ENCODE peak calls at places on chromosomes 4 and X, in four cellular contexts. P, N, L and Z are unnamed samples.

GRCh38 chr4:149676076-149676475 is 139.6 kb downstream of the IQCM start:
- DNase-seq in N (no peak), L (no peak), P (no peak), Z (no peak)

GRCh38 chr4:110091426-110091825 is 107.0 kb downstream of the ELOVL6 start:
- DNase-seq in L (peak), N (no peak), P (no peak), Z (no peak)

GRCh38 chr4:102219143-102219542 is 126.1 kb downstream of the SLC39A8 start:
- DNase-seq in L (no peak), N (no peak), P (no peak), Z (no peak)

GRCh38 chrX:151698485-151698884 is 3.2 kb downstream of the PRRG3 start:
- DNase-seq in L (no peak), P (no peak), N (no peak), Z (no peak)

GRCh38 chr4:184274288-184274951 is 56.7 kb upstream of the ENPP6 start:
- DNase-seq in L (no peak), P (no peak), N (no peak), Z (no peak)

GRCh38 chr4:54902261-54902660 is 223.1 kb downstream of the KDR start:
- DNase-seq in P (no peak), N (no peak), L (peak), Z (no peak)

GRCh38 chr4:109729155-109729562 is 711 bp downstream of the PLA2G12A start:
- DNase-seq in N (peak), L (no peak), P (no peak), Z (no peak)

GRCh38 chrX:77431227-77431626 is 16.0 kb upstream of the FGF16 start:
- DNase-seq in P (peak), N (no peak), L (no peak), Z (no peak)

GRCh38 chr4:137408527-137409177 is 123.6 kb downstream of the PCDH18 start:
- DNase-seq in N (no peak), P (no peak), L (peak), Z (no peak)

GRCh38 chr4:41625531-41625930 is 87.6 kb downstream of the LIMCH1 start:
- DNase-seq in N (no peak), L (no peak), P (no peak), Z (no peak)

GRCh38 chrX:64885850-64886249 is 90.4 kb downstream of the ZC4H2 start:
- DNase-seq in P (no peak), N (no peak), L (peak), Z (no peak)

GRCh38 chrX:151680805-151681204 is 14.5 kb upstream of the PRRG3 start:
- DNase-seq in P (no peak), L (peak), N (peak), Z (peak)

GRCh38 chr4:140497776-140498636 is at the start of gene MGAT4D:
- DNase-seq in N (no peak), P (no peak), L (no peak), Z (peak)

GRCh38 chr4:118865091-118865708 is 23.5 kb upstream of the SYNPO2 start:
- DNase-seq in P (no peak), L (peak), N (peak), Z (peak)

GRCh38 chr4:139774759-139775487 is 109.3 kb downstream of the MGST2 start:
- DNase-seq in N (no peak), L (peak), P (no peak), Z (no peak)

GRCh38 chr4:106056914-106057313 is 161.6 kb downstream of the NPNT start:
- DNase-seq in P (no peak), N (no peak), L (no peak), Z (no peak)

GRCh38 chrX:130091976-130092522 is 18.2 kb downstream of the ELF4 start:
- DNase-seq in P (no peak), N (peak), L (no peak), Z (no peak)

GRCh38 chrX:130575831-130576404 is 174.1 kb downstream of the RBMX2 start:
- DNase-seq in N (peak), L (peak), P (no peak), Z (peak)

GRCh38 chrX:114580336-114580735 is 3.5 kb upstream of the HTR2C start:
- DNase-seq in N (no peak), L (peak), P (no peak), Z (no peak)

GRCh38 chr4:147794787-147795413 is 63.0 kb downstream of the ARHGAP10 start:
- DNase-seq in L (no peak), N (no peak), P (no peak), Z (no peak)

GRCh38 chr4:73406548-73406875 is 2.4 kb downstream of the ALB start:
- DNase-seq in L (no peak), P (no peak), N (no peak), Z (no peak)

GRCh38 chrX:41045960-41046567 is 39.2 kb upstream of the USP9X start:
- DNase-seq in P (no peak), L (no peak), N (no peak), Z (no peak)

GRCh38 chr4:94165256-94165655 is 42.4 kb upstream of the SMARCAD1 start:
- DNase-seq in L (no peak), N (no peak), P (no peak), Z (no peak)

GRCh38 chr4:10403633-10404445 is 53.4 kb downstream of the ZNF518B start:
- DNase-seq in P (no peak), N (peak), L (peak), Z (no peak)

GRCh38 chr4:140004580-140005314 is 149.2 kb downstream of the MAML3 start:
- DNase-seq in P (no peak), N (no peak), L (peak), Z (no peak)

GRCh38 chr4:76197001-76197743 is 16.5 kb downstream of the SCARB2 start:
- DNase-seq in P (no peak), L (no peak), N (no peak), Z (no peak)

GRCh38 chr4:174437324-174437723 is 85.0 kb downstream of the HPGD start:
- DNase-seq in L (peak), P (no peak), N (no peak), Z (no peak)

GRCh38 chrX:129650821-129651510 is 3.8 kb downstream of the APLN start:
- DNase-seq in N (no peak), P (peak), L (no peak), Z (no peak)

GRCh38 chrX:24099394-24099793 is 44.6 kb downstream of the EIF2S3 start:
- DNase-seq in N (no peak), L (no peak), P (no peak), Z (no peak)

GRCh38 chrX:46571423-46572294 is 1.9 kb upstream of the CHST7 start:
- DNase-seq in P (no peak), L (no peak), N (peak), Z (no peak)

GRCh38 chr4:126395661-126396060 is 1080.9 kb downstream of the FAT4 start:
- DNase-seq in N (no peak), P (no peak), L (no peak), Z (no peak)

GRCh38 chr4:37735578-37735977 is 49.4 kb upstream of the RELL1 start:
- DNase-seq in P (no peak), N (no peak), L (no peak), Z (no peak)

GRCh38 chrX:18676470-18676869 is 4.6 kb upstream of the RS1 start:
- DNase-seq in N (no peak), P (no peak), L (no peak), Z (no peak)

GRCh38 chr4:38935391-38936073 is 67.9 kb downstream of the FAM114A1 start:
- DNase-seq in N (no peak), L (no peak), P (no peak), Z (no peak)

GRCh38 chrX:140764401-140764919 is 54.9 kb downstream of the LINC00632 start:
- DNase-seq in L (peak), P (no peak), N (no peak), Z (peak)

GRCh38 chr4:4480685-4481393 is 61.0 kb downstream of the STX18 start:
- DNase-seq in L (no peak), P (no peak), N (no peak), Z (no peak)

GRCh38 chr4:879730-880079 is 52.4 kb downstream of the GAK start:
- DNase-seq in L (no peak), N (peak), P (no peak), Z (no peak)

GRCh38 chr4:40515398-40516293 is 114.0 kb downstream of the RBM47 start:
- DNase-seq in P (peak), L (peak), N (peak), Z (no peak)

GRCh38 chrX:119640621-119641020 is 34.4 kb upstream of the NKRF start:
- DNase-seq in N (no peak), L (no peak), P (no peak), Z (no peak)

GRCh38 chrX:134990475-134991473 is at the start of gene SMIM10:
- DNase-seq in L (no peak), P (peak), N (peak), Z (peak)

GRCh38 chrX:21932277-21932996 is 8.1 kb upstream of the SMS start:
- DNase-seq in P (peak), L (peak), N (no peak), Z (no peak)
- TF ChIP-seq CTCF in P (no peak), L (peak), N (no peak), Z (no peak)

GRCh38 chrX:49230500-49231232 is 2.5 kb downstream of the CACNA1F start:
- DNase-seq in L (no peak), P (peak), N (peak), Z (peak)
- TF ChIP-seq CTCF in L (no peak), P (no peak), N (peak), Z (peak)

GRCh38 chr4:68077301-68077700 is 52.4 kb downstream of the TMPRSS11F start:
- DNase-seq in N (no peak), P (no peak), L (no peak), Z (no peak)

GRCh38 chr4:68077737-68078136 is 51.9 kb downstream of the TMPRSS11F start:
- DNase-seq in P (no peak), L (no peak), N (no peak), Z (no peak)

GRCh38 chr4:68082758-68083157 is 46.9 kb downstream of the TMPRSS11F start:
- DNase-seq in P (no peak), N (no peak), L (no peak), Z (no peak)

GRCh38 chr4:68076194-68076593 is 53.5 kb downstream of the TMPRSS11F start:
- DNase-seq in L (peak), P (no peak), N (no peak), Z (no peak)

DNA sequence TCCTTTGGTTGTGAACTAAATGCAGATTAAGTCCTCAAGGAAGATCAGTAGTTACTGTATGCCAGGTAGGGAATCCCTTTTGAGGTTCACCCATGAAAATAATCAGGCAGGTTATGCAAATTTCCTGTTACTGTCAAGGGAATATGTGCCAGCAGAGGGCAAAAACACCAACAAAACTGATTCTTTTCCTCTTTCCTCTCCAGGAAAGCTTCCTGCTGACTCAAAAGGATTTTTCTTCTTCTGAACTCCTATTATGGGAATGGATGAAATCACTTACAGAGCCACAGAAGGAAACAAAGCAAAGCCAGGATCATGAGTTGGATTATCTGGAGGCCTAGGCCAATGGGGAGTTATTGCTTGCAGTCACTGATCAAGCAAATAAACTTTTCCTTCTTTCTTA is 49.8 kb downstream of the TMPRSS11F start:
- DNase-seq in L (peak), N (no peak), P (no peak), Z (no peak)
- TF ChIP-seq CTCF in L (peak), N (no peak), P (no peak), Z (no peak)

DNA sequence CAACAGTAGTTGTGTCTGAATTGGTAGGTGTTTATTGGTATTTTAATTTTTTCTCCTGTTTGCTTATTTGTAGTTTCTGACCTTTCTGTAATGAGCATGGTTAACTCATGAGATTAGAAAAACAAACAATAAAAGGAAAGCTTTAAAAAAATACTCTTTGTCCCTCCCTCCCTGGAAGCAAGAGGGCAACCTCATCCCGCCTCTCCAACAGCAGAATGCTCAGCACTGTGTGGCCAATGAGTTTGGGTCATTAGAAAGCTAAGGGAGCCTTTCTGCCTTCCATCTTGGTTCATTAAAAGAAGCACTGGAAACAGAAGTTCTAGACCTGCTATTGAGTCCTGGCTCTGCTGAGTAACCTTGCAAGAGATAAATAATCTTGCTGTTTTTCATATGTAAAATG is 33.9 kb downstream of the TRPC5 start:
- DNase-seq in P (no peak), N (no peak), L (no peak), Z (no peak)
- TF ChIP-seq CTCF in P (no peak), N (no peak), L (no peak), Z (no peak)

GRCh38 chr4:89587364-89587763 is 249.6 kb downstream of the SNCA start:
- DNase-seq in N (no peak), P (no peak), L (no peak), Z (no peak)

GRCh38 chr4:89588366-89588765 is 248.6 kb downstream of the SNCA start:
- DNase-seq in L (no peak), P (no peak), N (no peak), Z (no peak)

GRCh38 chr4:89590102-89590501 is 246.9 kb downstream of the SNCA start:
- DNase-seq in N (no peak), L (no peak), P (no peak), Z (no peak)

GRCh38 chr4:89586318-89586717 is 250.6 kb downstream of the SNCA start:
- DNase-seq in N (no peak), P (no peak), L (no peak), Z (no peak)

GRCh38 chr4:89586864-89587263 is 250.1 kb downstream of the SNCA start:
- DNase-seq in N (no peak), L (peak), P (no peak), Z (no peak)
- TF ChIP-seq CTCF in N (no peak), L (peak), P (no peak), Z (peak)

DNA sequence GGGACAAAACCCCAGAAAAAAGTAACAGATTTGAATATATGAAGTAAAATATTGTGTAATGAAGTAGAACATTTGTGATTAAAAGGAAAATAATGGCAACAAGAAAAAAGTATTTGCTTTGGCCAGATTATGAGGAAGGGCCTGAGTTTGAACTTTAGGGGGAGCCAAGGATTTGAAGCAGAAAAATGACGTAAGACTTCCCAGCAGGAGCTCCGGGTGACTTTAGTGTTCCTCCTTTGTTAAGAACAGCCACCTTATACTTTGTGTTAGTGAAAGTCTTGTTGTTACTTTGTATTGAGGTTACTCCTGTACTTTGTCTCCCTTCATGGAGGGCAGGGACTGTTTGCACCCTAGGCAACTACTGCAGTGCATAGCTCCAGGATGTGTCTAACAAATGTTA is 41.1 kb downstream of the DCUN1D4 start:
- DNase-seq in P (no peak), L (no peak), N (no peak), Z (no peak)
- TF ChIP-seq CTCF in P (no peak), L (no peak), N (no peak), Z (no peak)

GRCh38 chrX:109857898-109858297 is 124.8 kb upstream of the ACSL4 start:
- DNase-seq in L (no peak), N (no peak), P (no peak), Z (no peak)

GRCh38 chrX:109855501-109855900 is 122.4 kb upstream of the ACSL4 start:
- DNase-seq in P (no peak), N (no peak), L (peak), Z (no peak)

GRCh38 chrX:109859673-109860072 is 126.6 kb upstream of the ACSL4 start:
- DNase-seq in P (no peak), L (no peak), N (no peak), Z (no peak)

GRCh38 chrX:109858602-109859341 is 125.7 kb upstream of the ACSL4 start:
- DNase-seq in N (no peak), L (no peak), P (no peak), Z (no peak)

GRCh38 chrX:109856974-109857373 is 123.9 kb upstream of the ACSL4 start:
- DNase-seq in N (no peak), L (peak), P (no peak), Z (no peak)
- TF ChIP-seq CTCF in N (peak), L (peak), P (peak), Z (peak)

GRCh38 chr4:114417214-114417613 is 181.4 kb upstream of the UGT8 start:
- DNase-seq in P (no peak), N (no peak), L (peak), Z (no peak)
- TF ChIP-seq CTCF in P (no peak), N (no peak), L (peak), Z (peak)

DNA sequence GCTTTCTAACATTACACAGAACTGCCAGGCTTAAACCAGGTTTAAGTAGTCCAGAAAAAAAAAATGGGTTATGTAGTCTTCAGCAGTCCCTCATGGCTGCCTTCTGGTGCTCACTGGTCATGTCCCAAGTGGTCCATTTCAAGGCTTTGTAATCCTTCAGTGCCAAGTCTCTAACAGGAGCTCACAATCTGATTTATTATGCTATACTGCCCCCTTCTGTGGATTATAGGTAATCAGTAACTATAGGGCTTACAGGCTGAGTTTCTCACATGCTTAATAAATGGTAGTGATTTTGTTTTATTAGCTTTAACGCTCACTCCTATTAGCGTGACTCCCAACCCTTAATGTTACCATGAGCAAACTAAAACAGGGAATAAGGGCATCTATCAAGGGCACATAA is 92.5 kb upstream of the EDA2R start:
- DNase-seq in N (peak), L (peak), P (no peak), Z (no peak)
- TF ChIP-seq CTCF in N (peak), L (peak), P (no peak), Z (peak)

GRCh38 chr4:85030156-85030555 is 63.7 kb upstream of the WDFY3 start:
- DNase-seq in N (no peak), L (no peak), P (no peak), Z (no peak)
- TF ChIP-seq CTCF in N (no peak), L (no peak), P (no peak), Z (no peak)